ENCODE peak calls at places on chromosomes 13 and 19, in ten cellular contexts. D is Peyer's patch, N is thoracic aorta, I is heart right ventricle, Z is fibroblast of the aortic adventitia, M is AG04450, J is GM23338, A is tibial nerve, Q is HFF-Myc, X is tibial artery. Y is an unnamed sample.
A peak's percentile ranks its signal among the peaks of the same experiment; 100 is the strongest.

GRCh38 chr13:63910406-63910957 is 2494.8 kb upstream of the PCDH20 start:
- DNase-seq in I (no peak), D (no peak), X (no peak), A (no peak), J (peak; percentile 70), Q (no peak), Z (peak; percentile 0), M (no peak), N (no peak), Y (peak; percentile 17)

GRCh38 chr13:74148437-74148836 is 14.2 kb upstream of the KLF12 start:
- DNase-seq in D (no peak), I (no peak), N (no peak), A (no peak), X (no peak), M (no peak), J (no peak), Z (no peak), Q (no peak), Y (no peak)

GRCh38 chr13:27170521-27171243 is 929 bp downstream of the USP12 start:
- DNase-seq in A (peak; percentile 21), N (no peak), I (peak; percentile 50), M (no peak), Z (peak; percentile 36), X (no peak), Q (no peak), J (peak; percentile 79), D (peak; percentile 61), Y (peak; percentile 60)

GRCh38 chr13:89969996-89970709 is 1377.3 kb upstream of the MIR17HG start:
- DNase-seq in Z (no peak), I (no peak), D (no peak), Q (no peak), A (no peak), N (no peak), J (no peak), X (no peak), M (no peak), Y (peak; percentile 71)

GRCh38 chr13:30408319-30409101 is 13.8 kb upstream of the UBE2L5 start:
- DNase-seq in A (peak; percentile 90), X (peak; percentile 98), M (peak; percentile 73), Q (no peak), J (peak; percentile 97), Z (peak; percentile 89), N (peak; percentile 75), I (peak; percentile 97), D (peak; percentile 98), Y (peak; percentile 93)

GRCh38 chr13:112766336-112766735 is 76.5 kb downstream of the ATP11A start:
- DNase-seq in J (no peak), X (no peak), D (peak; percentile 35), Z (no peak), N (no peak), A (no peak), M (no peak), I (no peak), Q (no peak), Y (no peak)

GRCh38 chr13:110546933-110547332 is 14.6 kb downstream of the RAB20 start:
- DNase-seq in N (no peak), D (peak; percentile 86), I (peak; percentile 78), Z (peak; percentile 90), Q (no peak), X (peak; percentile 80), J (no peak), A (peak; percentile 70), M (peak; percentile 57), Y (peak; percentile 95)

GRCh38 chr19:51600940-51601575 is 29.1 kb downstream of the SIGLEC5 start:
- DNase-seq in I (no peak), D (no peak), Q (no peak), Z (no peak), X (no peak), A (no peak), N (no peak), M (no peak), J (peak; percentile 67), Y (no peak)

GRCh38 chr13:69418319-69418718 is 689.3 kb upstream of the ATXN8OS start:
- DNase-seq in D (no peak), M (no peak), I (no peak), Z (no peak), J (peak; percentile 35), A (no peak), Q (no peak), N (no peak), X (no peak), Y (no peak)

GRCh38 chr13:99356216-99357089 is 49.3 kb upstream of the GPR183 start:
- DNase-seq in D (peak; percentile 63), A (peak; percentile 30), M (peak; percentile 39), I (peak; percentile 31), Q (no peak), J (no peak), X (no peak), Z (peak; percentile 72), N (no peak), Y (peak; percentile 97)

GRCh38 chr13:50357586-50358118 is 342.4 kb downstream of the KCNRG start:
- DNase-seq in D (no peak), M (peak; percentile 50), Q (peak; percentile 20), X (no peak), I (no peak), A (peak; percentile 25), Z (peak; percentile 89), N (no peak), J (no peak), Y (peak; percentile 69)

GRCh38 chr19:7869910-7870511 is 4.2 kb downstream of the PRR36 start:
- DNase-seq in X (no peak), N (no peak), A (no peak), Z (peak; percentile 44), D (no peak), Q (no peak), J (peak; percentile 96), M (no peak), I (no peak), Y (peak; percentile 28)

GRCh38 chr13:51887441-51887840 is 25.7 kb downstream of the CCDC70 start:
- DNase-seq in X (no peak), A (no peak), D (no peak), M (no peak), Z (no peak), I (no peak), J (no peak), N (no peak), Q (no peak), Y (no peak)

GRCh38 chr13:105196052-105196451 is 1339.4 kb downstream of the EFNB2 start:
- DNase-seq in A (no peak), J (peak; percentile 86), I (no peak), Z (peak; percentile 1), D (no peak), X (no peak), N (no peak), Q (no peak), M (no peak), Y (peak; percentile 74)

DNA sequence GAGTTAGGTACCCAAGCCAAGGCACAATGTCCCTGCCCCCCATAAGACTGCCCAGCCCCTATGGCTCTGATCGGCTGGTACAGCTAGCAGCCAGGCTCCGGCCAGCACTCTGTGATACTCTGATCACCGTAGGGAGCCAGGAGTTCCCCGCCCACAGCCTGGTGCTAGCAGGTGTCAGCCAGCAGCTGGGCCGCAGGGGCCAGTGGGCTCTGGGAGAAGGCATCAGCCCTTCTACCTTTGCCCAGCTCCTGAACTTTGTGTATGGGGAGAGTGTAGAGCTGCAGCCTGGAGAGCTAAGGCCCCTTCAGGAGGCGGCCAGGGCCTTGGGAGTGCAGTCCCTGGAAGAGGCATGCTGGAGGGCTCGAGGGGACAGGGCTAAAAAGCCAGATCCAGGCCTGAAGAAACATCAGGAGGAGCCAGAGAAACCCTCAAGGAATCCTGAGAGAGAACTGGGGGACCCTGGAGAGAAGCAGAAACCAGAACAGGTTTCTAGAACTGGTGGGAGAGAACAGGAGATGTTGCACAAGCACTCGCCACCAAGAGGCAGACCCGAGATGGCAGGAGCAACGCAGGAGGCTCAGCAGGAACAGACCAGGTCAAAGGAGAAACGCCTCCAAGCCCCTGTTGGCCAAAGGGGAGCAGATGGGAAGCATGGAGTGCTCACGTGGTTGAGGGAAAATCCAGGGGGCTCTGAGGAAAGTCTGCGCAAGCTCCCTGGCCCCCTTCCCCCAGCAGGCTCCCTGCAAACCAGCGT is 3.0 kb upstream of the KMT2B start:
- DNase-seq in A (no peak), X (no peak), Q (no peak), M (no peak), I (no peak), D (no peak), N (no peak), Z (no peak), J (peak; percentile 68), Y (no peak)
- TF ChIP-seq CTCF in A (no peak), X (no peak), Q (no peak), M (no peak), I (no peak), D (no peak), N (no peak), Z (no peak), J (peak; percentile 14), Y (no peak)

GRCh38 chr19:35032356-35032865 is 2.1 kb downstream of the SCN1B start:
- DNase-seq in I (no peak), M (no peak), D (no peak), N (no peak), J (no peak), A (no peak), Q (no peak), Z (no peak), X (no peak), Y (no peak)
- H3K4me3 ChIP-seq in I (no peak overlapping the region), M (no peak overlapping the region), D (no peak overlapping the region), N (no peak overlapping the region), J (no peak overlapping the region), A (no peak overlapping the region), Q (no peak overlapping the region), Z (no peak overlapping the region), X (no peak overlapping the region), Y (no peak overlapping the region)

GRCh38 chr19:31676271-31677004 is 327.2 kb upstream of the TSHZ3 start:
- DNase-seq in A (no peak), N (no peak), I (no peak), Q (no peak), Z (peak; percentile 16), X (no peak), M (no peak), D (no peak), J (peak; percentile 71), Y (no peak)
- TF ChIP-seq CTCF in A (no peak), N (no peak), I (peak; percentile 42), Q (no peak), Z (peak; percentile 14), X (no peak), M (no peak), D (no peak), J (peak; percentile 63), Y (no peak)

DNA sequence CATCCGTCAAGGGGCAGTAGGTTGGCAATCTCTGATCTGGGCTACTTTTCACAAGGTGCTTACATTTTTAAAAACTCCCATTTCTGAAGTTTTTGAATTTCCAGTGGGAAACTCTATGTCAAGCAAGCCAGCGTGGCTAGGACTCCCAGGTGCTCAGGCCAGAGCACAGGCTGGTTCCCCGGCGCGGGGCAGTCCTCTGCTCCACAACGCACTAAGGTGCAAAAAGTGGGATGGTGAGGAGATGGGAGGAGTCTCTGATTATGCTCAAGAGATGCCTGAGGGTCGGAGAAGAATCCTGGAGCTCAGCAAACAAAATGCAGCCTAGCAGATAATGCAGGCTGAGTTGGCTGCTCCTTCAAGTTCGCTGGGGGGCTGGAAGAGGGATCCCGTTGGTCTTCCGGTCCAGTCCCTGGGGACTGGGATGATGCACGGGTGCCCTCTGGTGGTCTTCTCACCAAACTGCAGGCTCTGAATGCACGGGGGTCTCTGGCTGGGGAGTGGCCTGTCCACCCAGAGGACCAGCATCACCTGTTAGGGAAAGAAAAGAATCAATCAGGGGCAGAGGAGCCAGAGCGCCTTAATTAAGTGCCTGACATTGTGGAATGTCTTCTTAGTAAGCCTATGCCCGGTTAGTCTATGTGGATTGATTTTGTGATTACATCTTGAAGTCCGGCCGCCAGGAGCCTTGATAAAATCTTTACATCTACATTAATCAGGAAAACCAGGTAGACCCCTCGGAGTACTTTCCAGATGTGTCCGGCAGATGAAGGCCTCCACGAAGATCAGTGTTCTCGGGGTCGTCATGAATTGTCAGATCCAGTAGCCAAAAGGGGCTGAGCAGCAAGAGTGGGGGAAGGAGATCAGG is 244.4 kb upstream of the MAB21L1 start:
- DNase-seq in Q (no peak), Z (peak; percentile 57), M (no peak), A (peak; percentile 24), N (no peak), X (no peak), J (peak; percentile 84), D (no peak), I (peak; percentile 56), Y (peak; percentile 60)
- H3K4me3 ChIP-seq in Q (no peak overlapping the region), Z (peak overlapping the region; percentile 52), M (peak overlapping the region; percentile 47), A (peak overlapping the region; percentile 27), N (peak overlapping the region; percentile 27), X (peak overlapping the region; percentile 18), J (no peak overlapping the region), D (no peak overlapping the region), I (peak overlapping the region; percentile 20), Y (peak overlapping the region; percentile 40)

Y was measured in choroid plexus epithelial cell.